ENCODE peak calls at places on chromosome 17, in five cellular contexts. R is lower lobe of right lung, B is GM23248, S is brain microvascular endothelial cell, Y is SK-N-SH. U is an unnamed sample. For H3K27me3 and H3K36me3, the result is how much of the 10 kb centered on the place peaks cover.

GRCh38 chr17:75059369-75060345 is 12.6 kb downstream of the KCTD2 start:
- DNase-seq in B (peak), R (no peak), Y (peak), S (peak), U (peak)

GRCh38 chr17:9239821-9240658 is 218.7 kb downstream of the NTN1 start:
- DNase-seq in R (peak), Y (peak), S (peak), B (peak), U (peak)

GRCh38 chr17:28760987-28761562 is 17.3 kb downstream of the TRAF4 start:
- DNase-seq in Y (no peak), B (peak), S (peak), R (peak), U (peak)

GRCh38 chr17:33927732-33928133 is 327.4 kb upstream of the CCL2 start:
- DNase-seq in B (peak), R (no peak), S (no peak), Y (peak), U (peak)

GRCh38 chr17:45742251-45742650 is 41.9 kb upstream of the CRHR1 start:
- DNase-seq in S (no peak), B (no peak), Y (no peak), R (no peak), U (no peak)

GRCh38 chr17:48307814-48308411 is 122.1 kb downstream of the SKAP1 start:
- DNase-seq in S (peak), Y (peak), B (peak), R (peak), U (peak)

GRCh38 chr17:32388613-32389459 is 38.9 kb downstream of the ZNF207 start:
- DNase-seq in B (no peak), Y (no peak), S (no peak), R (no peak), U (no peak)

GRCh38 chr17:38748329-38749221 is at the start of gene PCGF2:
- DNase-seq in S (peak), R (peak), Y (peak), B (peak), U (peak)

GRCh38 chr17:31834448-31834847 is 24.6 kb downstream of the COPRS start:
- DNase-seq in R (no peak), Y (no peak), S (no peak), B (no peak), U (no peak)

GRCh38 chr17:62882878-62883277 is 74.8 kb upstream of the MARCHF10 start:
- DNase-seq in R (no peak), S (no peak), B (peak), Y (no peak), U (no peak)

GRCh38 chr17:30229012-30229411 is 6.5 kb downstream of the SLC6A4 start:
- DNase-seq in R (no peak), B (peak), Y (no peak), S (no peak), U (peak)

GRCh38 chr17:48153711-48154642 is 46.4 kb downstream of the SNX11 start:
- DNase-seq in R (no peak), B (peak), S (no peak), Y (peak), U (peak)

GRCh38 chr17:40938981-40939380 is 1.5 kb upstream of the KRT23 start:
- DNase-seq in S (no peak), R (no peak), B (peak), Y (no peak), U (no peak)

GRCh38 chr17:31172388-31172787 is 77.6 kb downstream of the NF1 start:
- DNase-seq in B (no peak), S (no peak), R (no peak), Y (no peak), U (no peak)

GRCh38 chr17:10013360-10014112 is 108.5 kb upstream of the RCVRN start:
- DNase-seq in Y (no peak), R (no peak), B (peak), S (no peak), U (no peak)

GRCh38 chr17:35406568-35406967 is 25.7 kb downstream of the SLFN12 start:
- DNase-seq in S (no peak), Y (no peak), R (no peak), B (no peak), U (no peak)

GRCh38 chr17:40168262-40168832 is 8.9 kb upstream of the RAPGEFL1 start:
- DNase-seq in B (peak), S (peak), R (no peak), Y (peak), U (peak)

GRCh38 chr17:4634981-4635380 is 6.5 kb downstream of the ALOX15 start:
- DNase-seq in B (peak), S (no peak), Y (no peak), R (no peak), U (no peak)

GRCh38 chr17:53032861-53033271 is 789.9 kb upstream of the KIF2B start:
- DNase-seq in S (no peak), Y (peak), B (peak), R (no peak), U (peak)

GRCh38 chr17:73924083-73924482 is 279.4 kb upstream of the RPL38 start:
- DNase-seq in R (no peak), B (no peak), Y (no peak), S (no peak), U (no peak)

GRCh38 chr17:79944821-79945391 is 90.8 kb downstream of the TBC1D16 start:
- DNase-seq in Y (peak), R (peak), B (no peak), S (no peak), U (no peak)

GRCh38 chr17:82400830-82401229 is 17.3 kb upstream of the HEXD start:
- DNase-seq in B (no peak), Y (no peak), S (no peak), R (peak), U (no peak)

GRCh38 chr17:47914296-47914948 is 18.4 kb downstream of the SP2 start:
- DNase-seq in B (no peak), Y (no peak), S (no peak), R (no peak), U (no peak)

GRCh38 chr17:70683936-70684335 is 514.6 kb downstream of the KCNJ2 start:
- DNase-seq in R (no peak), B (no peak), Y (no peak), S (no peak), U (no peak)

GRCh38 chr17:64130559-64131001 is 636 bp upstream of the ERN1 start:
- DNase-seq in B (peak), S (peak), R (peak), Y (no peak), U (peak)

GRCh38 chr17:39196820-39197331 is 593 bp downstream of the CACNB1 start:
- DNase-seq in B (peak), R (peak), S (no peak), Y (peak), U (no peak)

GRCh38 chr17:66577041-66577440 is 257.9 kb upstream of the CACNG5 start:
- DNase-seq in S (no peak), B (no peak), Y (no peak), R (no peak), U (no peak)

GRCh38 chr17:63395075-63395815 is 50.9 kb downstream of the CYB561 start:
- DNase-seq in B (peak), Y (no peak), R (no peak), S (peak), U (no peak)

GRCh38 chr17:58402047-58402446 is 15.3 kb downstream of the RNF43 start:
- DNase-seq in S (peak), Y (no peak), B (peak), R (no peak), U (no peak)

GRCh38 chr17:3002538-3003301 is 60.7 kb downstream of the OR1D5 start:
- DNase-seq in Y (no peak), B (no peak), R (peak), S (no peak), U (no peak)

GRCh38 chr17:12765544-12765943 is 23.8 kb upstream of the ARHGAP44 start:
- DNase-seq in S (peak), Y (no peak), B (peak), R (no peak), U (peak)

GRCh38 chr17:59381716-59382570 is 50.5 kb downstream of the YPEL2 start:
- DNase-seq in S (no peak), B (peak), Y (no peak), R (no peak), U (no peak)

DNA sequence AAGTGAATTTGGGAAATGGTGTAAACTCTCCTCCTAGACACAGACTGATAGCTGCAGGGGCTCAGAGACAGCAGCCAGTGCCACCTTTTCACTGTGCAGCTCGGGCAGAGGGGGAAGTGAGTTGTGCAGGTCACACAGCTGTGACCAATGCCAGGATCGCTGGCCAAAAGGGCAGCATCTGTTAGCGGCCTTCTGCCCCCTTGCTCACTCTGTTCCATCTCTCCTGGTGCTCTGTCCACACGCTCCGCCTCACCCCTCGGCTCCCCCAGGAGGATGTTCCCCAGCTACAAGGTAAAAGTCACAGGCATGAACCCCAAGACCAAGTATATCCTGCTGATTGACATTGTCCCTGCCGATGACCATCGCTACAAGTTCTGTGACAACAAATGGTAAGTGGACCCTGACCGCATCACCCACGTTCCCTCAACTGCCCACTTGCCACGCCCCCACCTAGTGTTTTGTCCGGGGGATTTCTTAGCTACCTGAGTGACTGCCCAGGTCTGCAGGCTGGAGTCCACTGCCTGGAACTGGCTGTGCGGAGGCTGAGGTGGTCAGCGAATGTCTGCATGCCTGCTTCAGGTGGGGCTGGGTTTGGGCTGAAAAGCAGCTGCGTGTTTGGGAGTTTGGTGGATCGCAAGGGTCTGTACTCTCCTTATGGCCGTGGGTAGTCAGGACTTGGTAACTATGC is 13.5 kb downstream of the TBX4 start:
- DNase-seq in B (no peak), Y (no peak), R (peak), S (no peak), U (no peak)
- H3K27me3 ChIP-seq in B (under half), Y (under half), R (under half), S (under half), U (under half)

GRCh38 chr17:1592751-1593629 is 30.4 kb upstream of the PITPNA start:
- DNase-seq in R (no peak), Y (no peak), S (no peak), B (no peak), U (no peak)
- H3K4me3 ChIP-seq in R (no peak), Y (no peak), S (no peak), B (no peak), U (no peak)

GRCh38 chr17:436571-436970 is 84.0 kb upstream of the RPH3AL start:
- DNase-seq in B (no peak), S (no peak), R (no peak), Y (no peak), U (no peak)
- H3K36me3 ChIP-seq in B (under half), S (under half), R (under half), Y (under half), U (under half)

DNA sequence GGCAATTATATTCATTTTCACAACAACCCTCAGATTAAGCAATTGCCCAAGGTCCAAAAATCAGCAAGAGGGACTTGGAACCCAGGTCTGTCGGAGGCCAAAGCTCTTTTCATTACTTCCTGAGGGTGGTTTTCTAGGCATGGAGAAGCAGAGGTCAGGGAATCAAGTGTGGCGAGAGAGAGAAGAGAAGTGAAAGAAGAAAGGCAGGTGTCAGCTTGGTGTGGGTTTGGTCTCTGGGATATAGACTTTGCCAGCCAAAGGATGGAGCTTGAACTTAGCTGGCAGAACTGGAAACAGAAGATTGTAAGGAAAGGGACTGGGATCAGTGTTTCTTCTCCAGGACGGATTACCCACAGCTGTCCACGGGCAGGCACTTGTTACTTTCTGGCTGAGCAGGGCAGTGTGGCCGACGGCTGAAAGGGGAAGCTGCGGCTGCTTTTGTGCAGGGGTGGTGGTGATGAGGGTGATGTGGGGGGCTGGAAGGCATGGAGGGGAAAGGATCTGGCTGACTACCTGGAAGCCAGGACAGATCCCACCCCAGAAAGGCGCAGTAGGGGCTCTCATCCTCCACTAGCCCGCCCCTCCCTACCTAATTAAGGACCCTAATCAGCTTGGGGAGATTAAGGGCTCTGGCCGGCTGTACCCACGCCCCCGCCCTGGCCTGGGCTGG is at the start of gene GUCY2D:
- DNase-seq in R (no peak), Y (no peak), B (no peak), S (no peak), U (no peak)
- H3K27me3 ChIP-seq in R (under half), Y (under half), B (under half), S (under half), U (under half)

GRCh38 chr17:78525511-78526160 is 51.6 kb downstream of the DNAH17 start:
- DNase-seq in R (no peak), B (no peak), Y (no peak), S (no peak), U (no peak)
- H3K4me3 ChIP-seq in R (no peak), B (no peak), Y (no peak), S (no peak), U (no peak)

DNA sequence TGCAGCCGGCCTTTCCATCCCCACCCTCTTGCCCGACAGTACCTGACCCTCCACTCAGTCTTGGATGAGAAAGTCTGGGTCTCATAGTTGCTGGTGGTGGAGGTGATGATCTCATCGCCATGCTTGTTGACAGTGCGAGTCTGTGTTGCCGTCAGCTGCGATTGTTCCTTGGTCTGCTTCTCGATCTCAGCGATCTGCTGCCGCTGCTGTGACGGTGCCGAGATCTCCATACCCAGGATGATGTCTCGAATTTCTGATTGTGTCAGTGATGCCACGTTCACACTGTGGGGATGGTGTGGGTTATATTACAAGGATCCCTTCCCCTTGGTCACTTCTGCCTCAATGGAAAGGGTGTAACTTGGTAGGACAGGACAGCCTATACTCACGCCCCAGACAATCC is 4.1 kb upstream of the RILP start:
- DNase-seq in Y (no peak), S (no peak), R (no peak), B (no peak), U (no peak)
- H3K36me3 ChIP-seq in Y (half or more), S (half or more), R (half or more), B (half or more), U (under half)

DNA sequence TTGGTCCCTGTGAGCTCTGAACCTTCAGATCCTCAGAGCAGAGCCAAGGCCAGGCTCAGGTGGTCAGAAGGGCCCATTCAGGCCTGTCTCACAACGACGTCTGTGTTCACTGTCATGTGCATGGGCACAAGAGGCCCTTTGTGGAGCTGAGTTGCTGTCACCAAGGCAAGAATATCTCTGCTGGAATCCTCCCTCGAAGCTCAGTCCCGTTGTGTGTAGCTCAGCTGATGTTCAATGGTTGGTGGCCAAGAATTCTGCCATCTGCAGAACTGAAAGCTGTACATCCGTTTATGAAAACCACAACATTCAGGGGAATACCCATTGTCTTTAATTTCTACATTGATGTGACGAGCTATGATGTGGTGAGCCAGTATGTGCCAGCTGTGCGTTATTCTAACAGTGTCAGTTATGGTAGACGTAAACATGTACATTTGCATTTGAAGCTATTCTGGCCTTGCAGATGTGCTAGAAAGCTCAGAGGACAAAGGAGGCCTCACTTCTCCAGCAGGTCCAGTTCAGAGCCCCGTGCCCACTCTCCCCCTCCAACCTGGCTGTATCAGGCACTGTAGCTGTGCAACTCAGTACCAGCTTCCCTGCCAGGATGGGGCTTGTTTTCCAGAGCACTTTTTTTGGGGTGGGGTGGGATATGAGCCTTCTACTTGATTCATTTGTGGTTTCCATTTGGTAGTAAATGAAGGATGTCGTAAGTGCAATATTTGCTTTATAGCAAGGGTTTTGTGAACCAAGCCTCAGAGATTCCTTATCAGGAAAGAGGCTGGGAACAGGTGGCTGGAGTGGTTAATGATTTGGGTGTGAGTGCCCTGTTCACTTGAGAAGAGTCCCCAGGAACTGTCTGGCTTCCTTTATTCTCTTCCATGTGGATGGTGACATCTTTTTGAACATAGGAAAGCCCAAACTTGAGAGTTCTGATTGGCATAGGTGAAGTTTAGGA is 56.1 kb downstream of the B9D1 start:
- DNase-seq in Y (no peak), B (no peak), R (peak), S (no peak), U (no peak)
- H3K27me3 ChIP-seq in Y (under half), B (under half), R (under half), S (under half), U (under half)

GRCh38 chr17:7438050-7438614 is 1.2 kb upstream of the FGF11 start:
- DNase-seq in Y (no peak), B (peak), R (peak), S (no peak), U (peak)
- H3K4me3 ChIP-seq in Y (no peak), B (no peak), R (peak), S (peak), U (peak)

DNA sequence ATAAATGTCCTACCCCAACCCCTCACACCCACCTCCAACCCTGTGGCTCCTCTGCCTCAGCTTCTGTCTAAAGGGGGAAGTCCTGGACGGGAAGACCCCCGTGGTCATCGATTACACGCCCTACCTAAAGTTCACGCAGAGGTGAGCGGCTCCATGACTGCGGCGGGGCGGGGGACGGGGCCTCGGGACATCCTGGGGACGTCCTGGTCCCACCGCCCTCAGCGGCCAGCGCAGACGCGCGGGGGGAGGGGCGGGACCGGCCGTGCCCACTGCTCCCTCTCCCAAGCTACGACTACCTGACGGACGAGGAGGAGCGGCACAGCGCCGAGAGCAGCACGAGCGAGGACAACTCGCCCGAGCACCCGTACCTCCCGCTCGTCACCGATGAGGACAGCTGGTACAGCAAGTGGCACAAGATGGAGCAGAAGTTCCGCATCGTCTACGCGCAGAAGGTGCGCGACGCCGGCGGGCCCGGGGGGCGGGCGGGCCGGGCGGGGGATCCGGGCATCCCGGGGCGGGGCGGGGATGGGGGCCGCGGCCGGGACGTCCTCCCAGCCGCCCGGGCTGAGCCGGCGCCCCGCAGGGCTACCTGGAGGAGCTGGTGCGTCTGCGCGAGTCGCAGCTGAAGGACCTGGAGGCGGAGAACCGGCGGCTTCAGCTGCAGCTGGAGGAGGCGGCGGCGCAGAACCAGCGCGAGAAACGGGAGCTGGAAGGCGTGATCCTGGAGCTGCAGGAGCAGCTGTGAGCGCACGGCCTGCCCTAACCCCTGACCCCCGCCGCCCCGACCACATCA is 6.7 kb downstream of the RUNDC3A start:
- DNase-seq in R (no peak), B (peak), S (peak), Y (peak), U (peak)
- H3K36me3 ChIP-seq in R (under half), B (under half), S (under half), Y (under half), U (under half)

DNA sequence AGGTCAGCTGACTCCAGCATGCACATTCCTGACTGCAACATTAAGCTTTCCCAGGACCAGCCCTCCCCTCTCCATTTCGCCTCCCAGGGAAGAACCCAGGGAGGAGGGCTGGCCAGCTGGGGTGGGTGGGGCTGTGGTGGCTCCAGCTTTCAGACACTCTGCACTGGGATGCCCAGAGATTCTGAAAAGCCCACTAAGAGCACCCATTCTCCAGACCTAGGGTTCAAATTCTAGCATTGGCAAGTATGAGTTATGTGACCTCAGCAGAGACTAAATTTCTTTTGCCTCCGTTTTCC is 7.8 kb downstream of the DLX3 start:
- DNase-seq in Y (peak), R (no peak), B (no peak), S (no peak), U (no peak)
- H3K27me3 ChIP-seq in Y (half or more), R (half or more), B (under half), S (half or more), U (under half)

U was measured in bronchial epithelial cell.